ENCODE peak calls at places on chromosomes 2 and 18, in seven cellular contexts. L, D, C, R, A, X and M are unnamed samples.

GRCh38 chr2:10983711-10984110 is 72.0 kb downstream of the KCNF1 start:
- DNase-seq in L (no peak), D (no peak), C (no peak), R (no peak), A (no peak), X (no peak), M (no peak)

GRCh38 chr18:27447530-27447929 is 262.4 kb upstream of the CHST9 start:
- DNase-seq in L (no peak), D (no peak), C (no peak), R (no peak), A (no peak), X (no peak), M (no peak)

GRCh38 chr2:78778756-78779510 is 246.6 kb upstream of the REG3G start:
- DNase-seq in L (no peak), D (no peak), C (no peak), R (no peak), A (no peak), X (no peak), M (no peak)

GRCh38 chr18:58556333-58557012 is 72.4 kb downstream of the ALPK2 start:
- DNase-seq in L (no peak), D (no peak), C (no peak), R (no peak), A (no peak), X (no peak), M (no peak)

GRCh38 chr2:216713691-216714411 is 18.5 kb upstream of the IGFBP5 start:
- DNase-seq in L (no peak), D (no peak), C (peak), R (no peak), A (no peak), X (no peak), M (no peak)

GRCh38 chr2:113132622-113133021 is 5.2 kb downstream of the IL1RN start:
- DNase-seq in L (no peak), D (no peak), C (no peak), R (no peak), A (no peak), X (no peak), M (no peak)

GRCh38 chr18:59229191-59229590 is 9.2 kb downstream of the GRP start:
- DNase-seq in L (no peak), D (no peak), C (peak), R (no peak), A (no peak), X (no peak), M (no peak)

GRCh38 chr2:126657146-126657635 is 1.2 kb downstream of the GYPC start:
- DNase-seq in L (no peak), D (no peak), C (peak), R (no peak), A (no peak), X (peak), M (no peak)

GRCh38 chr2:36352024-36352398 is 3.6 kb upstream of the CRIM1 start:
- DNase-seq in L (no peak), D (no peak), C (no peak), R (peak), A (no peak), X (peak), M (no peak)

GRCh38 chr2:1727101-1727771 is 17.1 kb downstream of the PXDN start:
- DNase-seq in L (no peak), D (no peak), C (no peak), R (peak), A (no peak), X (no peak), M (no peak)

GRCh38 chr18:13173573-13173972 is 45.0 kb upstream of the LDLRAD4 start:
- DNase-seq in L (no peak), D (no peak), C (no peak), R (no peak), A (no peak), X (no peak), M (no peak)

GRCh38 chr2:27804146-27804545 is 32.6 kb downstream of the MRPL33 start:
- DNase-seq in L (no peak), D (no peak), C (no peak), R (no peak), A (no peak), X (peak), M (no peak)

GRCh38 chr2:60414731-60415130 is 138.7 kb downstream of the BCL11A start:
- DNase-seq in L (no peak), D (no peak), C (no peak), R (no peak), A (no peak), X (peak), M (no peak)

GRCh38 chr2:124704056-124704644 is 679.1 kb downstream of the CNTNAP5 start:
- DNase-seq in L (no peak), D (no peak), C (no peak), R (no peak), A (no peak), X (no peak), M (no peak)

GRCh38 chr2:47357475-47357874 is 45.5 kb upstream of the MSH2 start:
- DNase-seq in L (no peak), D (no peak), C (no peak), R (no peak), A (no peak), X (no peak), M (no peak)

GRCh38 chr2:238810321-238810720 is 37.6 kb upstream of the TWIST2 start:
- DNase-seq in L (no peak), D (no peak), C (no peak), R (no peak), A (no peak), X (no peak), M (no peak)

GRCh38 chr2:107235491-107236254 is 349.7 kb upstream of the ST6GAL2 start:
- DNase-seq in L (no peak), D (no peak), C (no peak), R (no peak), A (no peak), X (no peak), M (no peak)

GRCh38 chr18:59268722-59269562 is 4.3 kb downstream of the RAX start:
- DNase-seq in L (no peak), D (no peak), C (no peak), R (peak), A (no peak), X (peak), M (no peak)

GRCh38 chr2:379778-380177 is 91.9 kb upstream of the ALKAL2 start:
- DNase-seq in L (no peak), D (no peak), C (no peak), R (no peak), A (no peak), X (no peak), M (no peak)